ENCODE peak calls at places on chromosomes 2 and 18, in six cellular contexts. A is activated T-helper 1 cell treated with anti-CD3 and anti-CD28 coated beads, Interleukin-2, amount 50 U/mL, for 16 hours; O is HuH-7; W is activated effector memory CD4-positive, alpha-beta T cell treated with anti-CD3 and anti-CD28 coated beads, Interleukin-2, amount 50 U/mL, for 16 hours; X is CD8-positive, alpha-beta memory T cell; R is fibroblast of the conjunctiva. D is an unnamed sample.

GRCh38 chr2:233413046-233413445 is 58.8 kb downstream of the DGKD start:
- DNase-seq in A (no peak), O (no peak), W (no peak), X (no peak), R (no peak), D (no peak)

GRCh38 chr18:33560686-33561370 is 17.2 kb upstream of the ASXL3 start:
- DNase-seq in A (no peak), O (no peak), W (no peak), X (no peak), R (peak), D (no peak)

GRCh38 chr2:121099329-121100318 is 185.4 kb downstream of the TFCP2L1 start:
- DNase-seq in A (no peak), O (no peak), W (no peak), X (no peak), R (no peak), D (no peak)

GRCh38 chr2:176582990-176583481 is 313.8 kb downstream of the MTX2 start:
- DNase-seq in A (no peak), O (no peak), W (no peak), X (no peak), R (peak), D (no peak)

GRCh38 chr2:229942671-229943070 is 20.4 kb downstream of the FBXO36 start:
- DNase-seq in A (no peak), O (no peak), W (no peak), X (no peak), R (no peak), D (no peak)

GRCh38 chr18:23967321-23968089 is 47.0 kb upstream of the TTC39C start:
- DNase-seq in A (no peak), O (no peak), W (no peak), X (peak), R (no peak), D (no peak)

GRCh38 chr18:34978533-34978893 is 62.7 kb upstream of the MAPRE2 start:
- DNase-seq in A (no peak), O (no peak), W (no peak), X (no peak), R (no peak), D (no peak)

GRCh38 chr2:201171259-201171814 is 11.6 kb upstream of the CASP10 start:
- DNase-seq in A (no peak), O (no peak), W (no peak), X (no peak), R (no peak), D (no peak)

GRCh38 chr2:157903626-157904025 is 27.5 kb upstream of the ACVR1 start:
- DNase-seq in A (no peak), O (no peak), W (no peak), X (no peak), R (no peak), D (no peak)

GRCh38 chr18:48122816-48123215 is 192.4 kb upstream of the SMAD2 start:
- DNase-seq in A (no peak), O (no peak), W (peak), X (no peak), R (no peak), D (no peak)

GRCh38 chr2:101011152-101011551 is 9.1 kb downstream of the RPL31 start:
- DNase-seq in A (no peak), O (no peak), W (peak), X (no peak), R (no peak), D (no peak)

GRCh38 chr2:185970148-185970852 is 231.7 kb downstream of the FSIP2 start:
- DNase-seq in A (no peak), O (no peak), W (no peak), X (no peak), R (no peak), D (no peak)

GRCh38 chr2:83017366-83018090 is 1441.6 kb downstream of the SUCLG1 start:
- DNase-seq in A (no peak), O (peak), W (no peak), X (no peak), R (no peak), D (no peak)

GRCh38 chr18:45621068-45621511 is 5.8 kb downstream of the SLC14A2 start:
- DNase-seq in A (peak), O (peak), W (peak), X (peak), R (no peak), D (no peak)

GRCh38 chr18:38790786-38791185 is 1225.2 kb upstream of the CELF4 start:
- DNase-seq in A (no peak), O (no peak), W (no peak), X (no peak), R (no peak), D (no peak)

GRCh38 chr2:205776139-205776538 is 93.8 kb downstream of the NRP2 start:
- DNase-seq in A (no peak), O (peak), W (no peak), X (no peak), R (peak), D (no peak)

GRCh38 chr2:6828299-6828584 is 37.5 kb downstream of the CMPK2 start:
- DNase-seq in A (no peak), O (peak), W (no peak), X (no peak), R (peak), D (no peak)

GRCh38 chr2:230472619-230473018 is 56.6 kb downstream of the SP100 start:
- DNase-seq in A (no peak), O (no peak), W (peak), X (no peak), R (no peak), D (no peak)

GRCh38 chr2:27715318-27716165 is 51.9 kb downstream of the SLC4A1AP start:
- DNase-seq in A (no peak), O (no peak), W (peak), X (peak), R (no peak), D (no peak)

GRCh38 chr2:74845217-74845751 is 11.4 kb downstream of the HK2 start:
- DNase-seq in A (no peak), O (no peak), W (peak), X (no peak), R (peak), D (no peak)

GRCh38 chr2:237773826-237774225 is 24.8 kb upstream of the RBM44 start:
- DNase-seq in A (no peak), O (no peak), W (no peak), X (no peak), R (no peak), D (no peak)

GRCh38 chr2:232668805-232669444 is 28.2 kb upstream of the GIGYF2 start:
- DNase-seq in A (no peak), O (no peak), W (no peak), X (no peak), R (no peak), D (no peak)

GRCh38 chr2:183185534-183185933 is 61.3 kb downstream of the NUP35 start:
- DNase-seq in A (no peak), O (peak), W (no peak), X (no peak), R (no peak), D (no peak)

GRCh38 chr2:112813043-112813966 is 23.3 kb downstream of the IL1B start:
- DNase-seq in A (no peak), O (no peak), W (no peak), X (no peak), R (no peak), D (no peak)

GRCh38 chr2:11393711-11394236 is 49.3 kb upstream of the ROCK2 start:
- DNase-seq in A (no peak), O (no peak), W (no peak), X (no peak), R (no peak), D (no peak)

GRCh38 chr2:1605102-1605501 is 139.2 kb downstream of the PXDN start:
- DNase-seq in A (no peak), O (no peak), W (peak), X (no peak), R (no peak), D (no peak)

GRCh38 chr2:72515696-72516095 is 310.1 kb downstream of the EXOC6B start:
- DNase-seq in A (no peak), O (no peak), W (no peak), X (no peak), R (no peak), D (no peak)

GRCh38 chr18:13612111-13612997 is 114.0 kb downstream of the FAM210A start:
- DNase-seq in A (peak), O (no peak), W (peak), X (peak), R (no peak), D (peak)

GRCh38 chr2:118722976-118723375 is 124.5 kb downstream of the EN1 start:
- DNase-seq in A (no peak), O (no peak), W (no peak), X (no peak), R (no peak), D (no peak)

GRCh38 chr18:42196651-42197050 is 241.6 kb downstream of the PIK3C3 start:
- DNase-seq in A (no peak), O (no peak), W (no peak), X (no peak), R (no peak), D (no peak)

GRCh38 chr2:130832296-130832940 is 4.3 kb upstream of the ARHGEF4 start:
- DNase-seq in A (no peak), O (no peak), W (no peak), X (no peak), R (no peak), D (no peak)

GRCh38 chr2:38274286-38275276 is 102.5 kb downstream of the ATL2 start:
- DNase-seq in A (no peak), O (peak), W (no peak), X (peak), R (peak), D (no peak)

GRCh38 chr2:69667805-69668382 is 24.4 kb upstream of the AAK1 start:
- DNase-seq in A (no peak), O (no peak), W (no peak), X (no peak), R (no peak), D (no peak)